ENCODE peak calls at places on chromosomes 6 and 20, in five cellular contexts. One of them, this sample, is unnamed.
A peak's percentile ranks its signal among the peaks of the same experiment; 100 is the strongest.

GRCh38 chr20:58447733-58448391 is 58.8 kb downstream of the VAPB start:
- DNase-seq in sigmoid colon: no peak
- DNase-seq in suprapubic skin: no peak
- DNase-seq in K562: peak; percentile 72
- DNase-seq in SK-N-SH: no peak
- DNase-seq in this sample: peak; percentile 55

GRCh38 chr20:2619961-2620595 is 32.4 kb upstream of the NOP56 start:
- DNase-seq in sigmoid colon: no peak
- DNase-seq in SK-N-SH: no peak
- DNase-seq in K562: no peak
- DNase-seq in suprapubic skin: no peak
- DNase-seq in this sample: no peak

GRCh38 chr6:150269857-150270223 is 99.0 kb upstream of the IYD start:
- DNase-seq in K562: peak; percentile 88
- DNase-seq in SK-N-SH: no peak
- DNase-seq in suprapubic skin: no peak
- DNase-seq in sigmoid colon: no peak
- DNase-seq in this sample: no peak

GRCh38 chr6:12962529-12962928 is 246.0 kb downstream of the PHACTR1 start:
- DNase-seq in suprapubic skin: no peak
- DNase-seq in sigmoid colon: no peak
- DNase-seq in K562: no peak
- DNase-seq in SK-N-SH: no peak
- DNase-seq in this sample: no peak

GRCh38 chr6:55819811-55820210 is 55.6 kb downstream of the BMP5 start:
- DNase-seq in SK-N-SH: no peak
- DNase-seq in sigmoid colon: no peak
- DNase-seq in K562: no peak
- DNase-seq in suprapubic skin: no peak
- DNase-seq in this sample: no peak

GRCh38 chr20:45094864-45095574 is 5.9 kb downstream of the KCNS1 start:
- DNase-seq in sigmoid colon: no peak
- DNase-seq in suprapubic skin: no peak
- DNase-seq in SK-N-SH: no peak
- DNase-seq in K562: no peak
- DNase-seq in this sample: no peak

GRCh38 chr20:61923371-61924166 is 142.1 kb downstream of the TAF4 start:
- DNase-seq in SK-N-SH: no peak
- DNase-seq in suprapubic skin: no peak
- DNase-seq in sigmoid colon: no peak
- DNase-seq in K562: no peak
- DNase-seq in this sample: no peak

GRCh38 chr6:33901822-33902816 is 98.3 kb upstream of the MLN start:
- DNase-seq in SK-N-SH: no peak
- DNase-seq in sigmoid colon: no peak
- DNase-seq in K562: peak; percentile 79
- DNase-seq in suprapubic skin: no peak
- DNase-seq in this sample: no peak

DNA sequence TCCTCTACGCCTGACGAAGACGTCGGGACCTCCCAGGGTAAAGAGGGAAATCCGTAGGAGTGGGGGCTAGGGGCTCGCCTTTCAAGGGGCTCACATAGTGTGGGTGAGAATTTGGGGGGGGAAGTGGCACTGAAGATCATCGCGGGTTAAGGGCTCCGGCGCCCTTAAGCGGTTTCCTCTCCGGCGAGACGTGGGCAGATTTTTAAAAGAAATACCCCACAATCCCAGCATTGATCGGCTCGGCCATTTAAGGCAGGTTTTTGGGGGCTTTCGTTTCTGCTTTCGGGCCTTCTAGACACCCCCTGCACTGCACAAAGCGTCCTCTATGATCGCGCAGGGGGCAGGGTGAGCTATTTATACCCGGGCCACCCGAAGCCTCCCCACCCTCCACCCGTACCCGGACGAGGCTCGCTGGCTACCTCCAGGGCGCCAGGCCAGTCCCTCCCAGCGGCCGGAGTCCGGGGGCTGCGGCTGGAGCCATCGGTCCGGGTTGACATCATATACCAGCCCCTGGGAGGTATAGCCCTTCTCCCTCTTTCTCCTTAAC is 1.2 kb downstream of the NKX2-2 start:
- DNase-seq in sigmoid colon: no peak
- DNase-seq in K562: no peak
- DNase-seq in suprapubic skin: no peak
- DNase-seq in SK-N-SH: peak; percentile 50
- DNase-seq in this sample: no peak
- H3K4me3 ChIP-seq in sigmoid colon: peak overlapping the region; percentile 41
- H3K4me3 ChIP-seq in K562: no peak overlapping the region
- H3K4me3 ChIP-seq in suprapubic skin: peak overlapping the region; percentile 44
- H3K4me3 ChIP-seq in SK-N-SH: peak overlapping the region; percentile 23
- H3K4me3 ChIP-seq in this sample: peak overlapping the region; percentile 40

GRCh38 chr6:72649032-72649984 is 27.4 kb downstream of the KCNQ5 start:
- DNase-seq in SK-N-SH: no peak
- DNase-seq in K562: no peak
- DNase-seq in suprapubic skin: no peak
- DNase-seq in sigmoid colon: no peak
- DNase-seq in this sample: no peak
- TF ChIP-seq EP300 in SK-N-SH: no peak
- TF ChIP-seq EP300 in K562: no peak
- TF ChIP-seq EP300 in suprapubic skin: no peak
- TF ChIP-seq EP300 in sigmoid colon: no peak
- TF ChIP-seq EP300 in this sample: no peak

GRCh38 chr6:163414367-163415175 is at the start of gene QKI:
- DNase-seq in sigmoid colon: peak; percentile 95
- DNase-seq in SK-N-SH: peak; percentile 89
- DNase-seq in suprapubic skin: peak; percentile 87
- DNase-seq in K562: peak; percentile 91
- DNase-seq in this sample: peak; percentile 78
- TF ChIP-seq POLR2AphosphoS5 in sigmoid colon: peak; percentile 85
- TF ChIP-seq POLR2AphosphoS5 in SK-N-SH: no peak
- TF ChIP-seq POLR2AphosphoS5 in suprapubic skin: peak; percentile 78
- TF ChIP-seq POLR2AphosphoS5 in K562: peak; percentile 73
- TF ChIP-seq POLR2AphosphoS5 in this sample: peak; percentile 83

DNA sequence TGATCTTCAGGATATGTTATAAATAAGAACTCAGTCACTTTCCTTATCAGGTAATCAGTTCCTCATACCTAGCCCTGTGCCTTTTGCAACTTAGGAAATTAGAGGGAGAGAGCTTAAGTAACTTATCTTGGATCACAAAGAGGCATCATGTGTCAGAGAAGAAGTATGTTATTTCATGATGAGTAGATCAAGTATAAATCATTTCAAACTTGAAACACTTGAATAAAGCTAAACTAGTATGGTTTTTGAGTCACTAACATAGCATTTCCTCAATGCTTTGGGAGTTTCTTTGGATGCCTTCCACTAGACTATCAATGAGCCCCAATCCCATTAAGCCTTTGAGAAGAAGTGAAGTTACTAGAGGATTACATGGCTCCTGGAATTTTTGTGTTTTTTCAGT is 102.6 kb upstream of the TNFAIP3 start:
- DNase-seq in suprapubic skin: no peak
- DNase-seq in SK-N-SH: no peak
- DNase-seq in sigmoid colon: no peak
- DNase-seq in K562: no peak
- DNase-seq in this sample: no peak
- H3K4me3 ChIP-seq in suprapubic skin: no peak overlapping the region
- H3K4me3 ChIP-seq in SK-N-SH: no peak overlapping the region
- H3K4me3 ChIP-seq in sigmoid colon: no peak overlapping the region
- H3K4me3 ChIP-seq in K562: no peak overlapping the region
- H3K4me3 ChIP-seq in this sample: no peak overlapping the region

DNA sequence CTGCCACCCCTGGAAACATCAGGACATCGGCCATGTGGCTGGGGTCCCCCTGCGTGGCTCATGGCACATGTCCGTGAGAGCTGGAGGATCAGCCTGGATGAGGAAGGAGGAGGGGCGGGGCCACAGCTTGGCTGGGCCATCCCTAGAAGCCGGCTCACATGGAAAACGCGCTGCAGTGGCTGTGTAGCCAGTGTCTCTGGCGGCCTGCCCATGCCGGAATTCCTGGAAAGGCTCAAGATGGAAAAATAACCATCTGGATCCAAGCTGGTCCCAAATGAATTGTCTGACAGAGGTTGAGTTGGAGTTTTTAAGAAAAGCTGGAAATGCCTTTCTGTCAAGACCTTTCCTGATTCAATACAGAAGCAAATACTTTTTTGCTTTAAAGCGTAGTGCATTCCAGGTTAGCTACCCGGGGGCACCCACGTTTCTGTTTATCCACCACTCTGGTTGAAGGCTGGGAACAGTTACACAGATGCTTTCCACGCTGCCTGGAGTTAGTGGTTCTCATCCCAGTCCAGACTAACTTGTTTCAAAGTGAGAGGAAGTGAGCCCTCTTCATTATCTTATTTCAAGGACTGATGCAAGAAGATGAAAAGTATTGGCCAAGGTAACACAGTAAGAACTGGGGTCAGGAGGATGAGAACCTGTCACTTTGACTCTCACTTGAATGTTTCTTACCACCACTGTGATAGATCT is 99.0 kb downstream of the GMPR start:
- DNase-seq in suprapubic skin: peak; percentile 94
- DNase-seq in K562: no peak
- DNase-seq in sigmoid colon: peak; percentile 96
- DNase-seq in SK-N-SH: peak; percentile 81
- DNase-seq in this sample: peak; percentile 76
- TF ChIP-seq EP300 in suprapubic skin: no peak
- TF ChIP-seq EP300 in K562: peak; percentile 75
- TF ChIP-seq EP300 in sigmoid colon: peak; percentile 42
- TF ChIP-seq EP300 in SK-N-SH: peak; percentile 90
- TF ChIP-seq EP300 in this sample: no peak